ENCODE peak calls at places on chromosomes 7 and 10, in seven cellular contexts. One of them, this sample, is unnamed.

GRCh38 chr10:114714281-114714741 is 56.2 kb upstream of the ABLIM1 start:
- DNase-seq in Caco-2: no peak
- DNase-seq in retinal pigment epithelial cell: peak
- DNase-seq in foreskin fibroblast: peak
- DNase-seq in transverse colon: peak
- DNase-seq in AG04450: peak
- DNase-seq in SK-N-SH: no peak
- DNase-seq in this sample: peak

GRCh38 chr7:128192497-128193142 is 48.5 kb upstream of the LEP start:
- DNase-seq in Caco-2: no peak
- DNase-seq in retinal pigment epithelial cell: no peak
- DNase-seq in foreskin fibroblast: no peak
- DNase-seq in transverse colon: no peak
- DNase-seq in AG04450: no peak
- DNase-seq in SK-N-SH: no peak
- DNase-seq in this sample: no peak

GRCh38 chr10:43981232-43981631 is 332.6 kb upstream of the ZNF32 start:
- DNase-seq in Caco-2: no peak
- DNase-seq in retinal pigment epithelial cell: no peak
- DNase-seq in foreskin fibroblast: peak
- DNase-seq in transverse colon: no peak
- DNase-seq in AG04450: no peak
- DNase-seq in SK-N-SH: no peak
- DNase-seq in this sample: no peak

GRCh38 chr7:158645842-158646241 is 58.2 kb upstream of the PTPRN2 start:
- DNase-seq in Caco-2: no peak
- DNase-seq in retinal pigment epithelial cell: no peak
- DNase-seq in foreskin fibroblast: no peak
- DNase-seq in transverse colon: no peak
- DNase-seq in AG04450: no peak
- DNase-seq in SK-N-SH: no peak
- DNase-seq in this sample: no peak

GRCh38 chr7:38506004-38506403 is 125.2 kb downstream of the AMPH start:
- DNase-seq in Caco-2: no peak
- DNase-seq in retinal pigment epithelial cell: no peak
- DNase-seq in foreskin fibroblast: peak
- DNase-seq in transverse colon: no peak
- DNase-seq in AG04450: no peak
- DNase-seq in SK-N-SH: no peak
- DNase-seq in this sample: no peak

GRCh38 chr10:88472540-88472939 is 110.6 kb downstream of the RNLS start:
- DNase-seq in Caco-2: no peak
- DNase-seq in retinal pigment epithelial cell: no peak
- DNase-seq in foreskin fibroblast: no peak
- DNase-seq in transverse colon: no peak
- DNase-seq in AG04450: no peak
- DNase-seq in SK-N-SH: no peak
- DNase-seq in this sample: no peak

GRCh38 chr10:114684085-114684821 is 26.2 kb upstream of the ABLIM1 start:
- DNase-seq in Caco-2: peak
- DNase-seq in retinal pigment epithelial cell: no peak
- DNase-seq in foreskin fibroblast: no peak
- DNase-seq in transverse colon: peak
- DNase-seq in AG04450: no peak
- DNase-seq in SK-N-SH: peak
- DNase-seq in this sample: peak

GRCh38 chr10:101616415-101617101 is 28.4 kb downstream of the DPCD start:
- DNase-seq in Caco-2: no peak
- DNase-seq in retinal pigment epithelial cell: no peak
- DNase-seq in foreskin fibroblast: no peak
- DNase-seq in transverse colon: no peak
- DNase-seq in AG04450: no peak
- DNase-seq in SK-N-SH: peak
- DNase-seq in this sample: no peak

GRCh38 chr7:138358850-138359341 is 101.2 kb upstream of the TRIM24 start:
- DNase-seq in Caco-2: no peak
- DNase-seq in retinal pigment epithelial cell: no peak
- DNase-seq in foreskin fibroblast: no peak
- DNase-seq in transverse colon: no peak
- DNase-seq in AG04450: no peak
- DNase-seq in SK-N-SH: no peak
- DNase-seq in this sample: no peak

GRCh38 chr7:27141591-27142561 is 1.6 kb downstream of the HOXA5 start:
- DNase-seq in Caco-2: peak
- DNase-seq in retinal pigment epithelial cell: no peak
- DNase-seq in foreskin fibroblast: no peak
- DNase-seq in transverse colon: peak
- DNase-seq in AG04450: no peak
- DNase-seq in SK-N-SH: peak
- DNase-seq in this sample: no peak
- H3K4me3 ChIP-seq in Caco-2: peak
- H3K4me3 ChIP-seq in retinal pigment epithelial cell: no peak
- H3K4me3 ChIP-seq in foreskin fibroblast: peak
- H3K4me3 ChIP-seq in transverse colon: peak
- H3K4me3 ChIP-seq in AG04450: peak
- H3K4me3 ChIP-seq in SK-N-SH: no peak
- H3K4me3 ChIP-seq in this sample: peak

DNA sequence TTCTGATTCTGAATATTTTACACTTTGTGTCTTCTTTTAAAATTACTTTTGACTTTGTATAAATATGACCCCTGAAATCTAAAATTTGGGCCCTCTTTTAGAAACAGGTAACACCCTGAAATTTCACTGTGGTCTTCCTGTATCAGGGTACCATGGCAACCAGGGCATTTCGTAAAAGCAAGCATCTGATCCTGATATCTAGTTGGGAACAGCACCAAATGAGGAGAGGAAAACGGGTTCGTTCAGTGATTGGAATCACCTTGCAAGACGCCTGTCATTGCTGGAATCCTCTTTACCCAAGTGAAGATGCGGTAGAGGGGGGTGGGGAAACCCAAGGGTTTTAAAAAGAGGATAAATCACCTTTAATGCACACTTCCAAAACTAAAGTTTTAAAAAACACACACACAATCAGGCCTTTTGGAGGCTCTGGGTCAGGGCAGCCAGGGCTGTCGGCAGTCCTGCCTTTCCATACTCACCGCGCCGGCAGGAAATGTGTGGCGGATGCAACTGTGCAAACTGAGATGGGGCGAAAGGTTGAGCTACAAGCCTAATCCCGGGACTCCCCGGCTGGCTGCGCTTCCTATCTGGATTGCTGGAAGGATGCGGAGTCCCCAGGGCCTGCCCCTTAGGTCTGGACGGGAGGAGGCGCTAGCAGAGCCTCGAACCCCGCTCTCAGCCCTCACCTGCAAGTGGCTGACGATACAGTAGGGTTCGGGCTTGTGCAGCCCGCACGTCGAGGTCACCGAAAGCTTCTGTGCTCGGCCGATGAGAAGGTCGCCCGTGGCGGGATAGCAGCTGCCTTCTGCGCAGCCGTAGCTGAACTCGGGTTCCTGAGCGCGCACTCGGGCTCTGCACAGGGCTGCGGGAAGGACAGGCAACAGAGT is 1.8 kb downstream of the LAMB1 start:
- DNase-seq in Caco-2: peak
- DNase-seq in retinal pigment epithelial cell: no peak
- DNase-seq in foreskin fibroblast: no peak
- DNase-seq in transverse colon: peak
- DNase-seq in AG04450: no peak
- DNase-seq in SK-N-SH: peak
- DNase-seq in this sample: no peak
- TF ChIP-seq CTCF in Caco-2: peak
- TF ChIP-seq CTCF in retinal pigment epithelial cell: peak
- TF ChIP-seq CTCF in foreskin fibroblast: peak
- TF ChIP-seq CTCF in transverse colon: no peak
- TF ChIP-seq CTCF in AG04450: peak
- TF ChIP-seq CTCF in SK-N-SH: peak
- TF ChIP-seq CTCF in this sample: peak

GRCh38 chr7:12569673-12570072 is 847 bp upstream of the SCIN start:
- DNase-seq in Caco-2: no peak
- DNase-seq in retinal pigment epithelial cell: no peak
- DNase-seq in foreskin fibroblast: no peak
- DNase-seq in transverse colon: no peak
- DNase-seq in AG04450: no peak
- DNase-seq in SK-N-SH: no peak
- DNase-seq in this sample: no peak
- H3K4me3 ChIP-seq in Caco-2: no peak
- H3K4me3 ChIP-seq in retinal pigment epithelial cell: peak
- H3K4me3 ChIP-seq in foreskin fibroblast: no peak
- H3K4me3 ChIP-seq in transverse colon: peak
- H3K4me3 ChIP-seq in AG04450: no peak
- H3K4me3 ChIP-seq in SK-N-SH: no peak
- H3K4me3 ChIP-seq in this sample: no peak

GRCh38 chr7:438916-439315 is 80.7 kb downstream of the PDGFA start:
- DNase-seq in Caco-2: no peak
- DNase-seq in retinal pigment epithelial cell: no peak
- DNase-seq in foreskin fibroblast: no peak
- DNase-seq in transverse colon: no peak
- DNase-seq in AG04450: no peak
- DNase-seq in SK-N-SH: no peak
- DNase-seq in this sample: no peak

GRCh38 chr7:436367-437128 is 83.1 kb downstream of the PDGFA start:
- DNase-seq in Caco-2: no peak
- DNase-seq in retinal pigment epithelial cell: no peak
- DNase-seq in foreskin fibroblast: no peak
- DNase-seq in transverse colon: no peak
- DNase-seq in AG04450: no peak
- DNase-seq in SK-N-SH: no peak
- DNase-seq in this sample: no peak

GRCh38 chr7:437293-438280 is 82.1 kb downstream of the PDGFA start:
- DNase-seq in Caco-2: no peak
- DNase-seq in retinal pigment epithelial cell: no peak
- DNase-seq in foreskin fibroblast: no peak
- DNase-seq in transverse colon: no peak
- DNase-seq in AG04450: no peak
- DNase-seq in SK-N-SH: no peak
- DNase-seq in this sample: no peak

GRCh38 chr7:440059-440749 is 79.4 kb downstream of the PDGFA start:
- DNase-seq in Caco-2: no peak
- DNase-seq in retinal pigment epithelial cell: no peak
- DNase-seq in foreskin fibroblast: no peak
- DNase-seq in transverse colon: no peak
- DNase-seq in AG04450: no peak
- DNase-seq in SK-N-SH: no peak
- DNase-seq in this sample: no peak

DNA sequence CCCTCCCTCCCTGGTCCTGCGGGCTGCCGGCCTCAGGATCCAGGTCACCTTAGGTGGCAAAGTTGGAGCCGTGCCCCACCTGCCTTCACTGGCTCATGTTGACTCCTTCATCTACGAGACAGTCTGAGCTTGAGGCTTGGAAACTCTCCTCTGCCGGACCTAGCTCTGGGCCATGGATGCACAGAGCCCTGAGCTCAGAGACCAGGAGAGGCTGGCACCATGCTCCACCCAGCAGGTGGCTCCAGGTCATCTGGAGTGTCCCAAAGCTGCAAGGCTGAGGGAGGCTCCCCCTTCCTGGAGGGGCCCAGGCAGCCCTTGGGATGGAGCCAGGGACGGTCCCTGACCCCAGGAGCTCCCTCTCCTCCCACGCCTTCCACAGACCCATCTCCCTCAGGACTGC is 81.3 kb downstream of the PDGFA start:
- DNase-seq in Caco-2: no peak
- DNase-seq in retinal pigment epithelial cell: no peak
- DNase-seq in foreskin fibroblast: no peak
- DNase-seq in transverse colon: no peak
- DNase-seq in AG04450: no peak
- DNase-seq in SK-N-SH: no peak
- DNase-seq in this sample: no peak
- TF ChIP-seq CTCF in Caco-2: no peak
- TF ChIP-seq CTCF in retinal pigment epithelial cell: no peak
- TF ChIP-seq CTCF in foreskin fibroblast: no peak
- TF ChIP-seq CTCF in transverse colon: no peak
- TF ChIP-seq CTCF in AG04450: no peak
- TF ChIP-seq CTCF in SK-N-SH: no peak
- TF ChIP-seq CTCF in this sample: no peak

GRCh38 chr10:13890233-13890616 is 303.5 kb downstream of the PRPF18 start:
- DNase-seq in Caco-2: no peak
- DNase-seq in retinal pigment epithelial cell: no peak
- DNase-seq in foreskin fibroblast: no peak
- DNase-seq in transverse colon: no peak
- DNase-seq in AG04450: no peak
- DNase-seq in SK-N-SH: no peak
- DNase-seq in this sample: no peak
- H3K4me3 ChIP-seq in Caco-2: no peak
- H3K4me3 ChIP-seq in retinal pigment epithelial cell: peak
- H3K4me3 ChIP-seq in foreskin fibroblast: peak
- H3K4me3 ChIP-seq in transverse colon: no peak
- H3K4me3 ChIP-seq in AG04450: peak
- H3K4me3 ChIP-seq in SK-N-SH: peak
- H3K4me3 ChIP-seq in this sample: peak

DNA sequence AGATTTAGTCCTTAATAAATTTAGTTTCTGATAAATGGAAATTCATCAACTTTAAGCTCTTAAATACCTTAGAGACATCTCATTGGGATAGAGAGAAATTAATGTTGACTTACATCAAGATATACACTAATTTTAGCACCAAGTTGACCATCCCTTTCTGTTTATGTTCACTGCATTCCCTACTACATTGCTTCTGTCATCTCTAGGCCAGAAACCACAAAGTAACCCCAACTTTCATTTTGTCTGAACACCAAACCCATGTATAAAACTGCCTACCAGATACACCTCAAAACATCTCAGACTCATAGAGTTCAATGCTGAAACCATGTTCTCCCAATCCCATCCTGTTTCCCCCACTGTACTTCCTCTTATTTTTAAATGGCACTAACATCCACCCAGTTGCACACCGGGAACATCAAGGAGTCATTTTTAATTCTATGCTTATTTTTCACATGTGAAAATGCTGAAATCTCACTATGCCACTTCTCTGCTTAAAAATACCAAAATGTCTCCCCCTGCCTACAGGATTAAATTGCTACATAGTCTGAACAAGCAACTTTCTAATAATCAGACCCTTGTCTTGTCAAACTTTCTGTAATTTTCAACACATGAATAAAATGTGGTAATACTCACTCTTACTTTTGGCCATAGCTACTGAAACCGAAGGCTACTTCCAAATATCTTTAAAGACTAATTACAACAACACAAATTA is 201.6 kb downstream of the SEMA3D start:
- DNase-seq in Caco-2: no peak
- DNase-seq in retinal pigment epithelial cell: no peak
- DNase-seq in foreskin fibroblast: no peak
- DNase-seq in transverse colon: no peak
- DNase-seq in AG04450: no peak
- DNase-seq in SK-N-SH: no peak
- DNase-seq in this sample: no peak
- TF ChIP-seq CTCF in Caco-2: no peak
- TF ChIP-seq CTCF in retinal pigment epithelial cell: peak
- TF ChIP-seq CTCF in foreskin fibroblast: peak
- TF ChIP-seq CTCF in transverse colon: no peak
- TF ChIP-seq CTCF in AG04450: peak
- TF ChIP-seq CTCF in SK-N-SH: peak
- TF ChIP-seq CTCF in this sample: no peak

GRCh38 chr7:16670021-16670420 is 24.0 kb downstream of the BZW2 start:
- DNase-seq in Caco-2: no peak
- DNase-seq in retinal pigment epithelial cell: no peak
- DNase-seq in foreskin fibroblast: peak
- DNase-seq in transverse colon: no peak
- DNase-seq in AG04450: no peak
- DNase-seq in SK-N-SH: no peak
- DNase-seq in this sample: no peak
- H3K4me3 ChIP-seq in Caco-2: no peak
- H3K4me3 ChIP-seq in retinal pigment epithelial cell: no peak
- H3K4me3 ChIP-seq in foreskin fibroblast: no peak
- H3K4me3 ChIP-seq in transverse colon: no peak
- H3K4me3 ChIP-seq in AG04450: no peak
- H3K4me3 ChIP-seq in SK-N-SH: no peak
- H3K4me3 ChIP-seq in this sample: no peak

This sample was measured in BJ.